ENCODE peak calls at places on chromosome 9, in ten cellular contexts. N is HEK293T; C is neural crest cell; U is stimulated activated CD4-positive, alpha-beta T cell treated with anti-CD3 and anti-CD28 coated beads, TNF-alpha, amount 100 ng/mL, for 1 hour; L is hypothalamus; S is activated CD4-positive, CD25-positive, alpha-beta regulatory T cell; B is activated naive CD4-positive, alpha-beta T cell treated with Interleukin-2 at 50 U/mL for 16 hours; T is CD4-positive, alpha-beta memory T cell; Q is WERI-Rb-1; R is NCI-H1930. O is an unnamed sample.

GRCh38 chr9:93231121-93231694 is 47.3 kb downstream of the WNK2 start:
- DNase-seq in T (no peak), N (no peak), C (no peak), B (no peak), Q (no peak), U (no peak), S (no peak), R (no peak), L (no peak), O (peak)

GRCh38 chr9:129885018-129885669 is 49.9 kb downstream of the USP20 start:
- DNase-seq in U (no peak), R (no peak), C (no peak), B (peak), S (no peak), L (no peak), T (no peak), N (peak), Q (peak), O (no peak)

GRCh38 chr9:91966503-91966902 is 16.5 kb upstream of the ROR2 start:
- DNase-seq in N (no peak), L (no peak), S (no peak), B (no peak), Q (no peak), R (no peak), C (no peak), U (no peak), T (no peak), O (no peak)

GRCh38 chr9:11697101-11697500 is 996.1 kb upstream of the TYRP1 start:
- DNase-seq in U (no peak), Q (no peak), S (no peak), B (no peak), L (no peak), C (no peak), N (no peak), R (no peak), T (no peak), O (no peak)

GRCh38 chr9:96040591-96041461 is 165.3 kb downstream of the ERCC6L2 start:
- DNase-seq in U (no peak), T (no peak), S (no peak), R (no peak), N (no peak), C (no peak), Q (no peak), L (no peak), B (no peak), O (no peak)

GRCh38 chr9:14440062-14440461 is 126.1 kb upstream of the NFIB start:
- DNase-seq in L (no peak), N (no peak), U (no peak), Q (no peak), R (no peak), C (no peak), S (no peak), T (no peak), B (no peak), O (no peak)

GRCh38 chr9:88651682-88652633 is 117.0 kb downstream of the NXNL2 start:
- DNase-seq in Q (no peak), U (no peak), R (no peak), C (no peak), S (no peak), T (no peak), N (no peak), L (no peak), B (no peak), O (peak)

GRCh38 chr9:125795970-125796596 is 48.9 kb downstream of the PBX3 start:
- DNase-seq in U (no peak), C (no peak), N (no peak), B (no peak), Q (no peak), L (no peak), S (no peak), R (no peak), T (no peak), O (no peak)

GRCh38 chr9:133682961-133683493 is 46.9 kb downstream of the DBH start:
- DNase-seq in L (no peak), B (no peak), C (no peak), U (no peak), T (no peak), S (no peak), Q (no peak), N (no peak), R (no peak), O (no peak)

GRCh38 chr9:34546834-34547827 is 24.3 kb upstream of the ENHO start:
- DNase-seq in L (peak), Q (peak), B (peak), T (peak), U (peak), C (peak), N (peak), R (peak), S (no peak), O (peak)

GRCh38 chr9:137156567-137157375 is 13.1 kb downstream of the LRRC26 start:
- DNase-seq in U (peak), S (peak), L (no peak), T (peak), R (no peak), B (peak), C (no peak), Q (no peak), N (peak), O (peak)

GRCh38 chr9:130805510-130806387 is 29.3 kb upstream of the ABL1 start:
- DNase-seq in S (no peak), T (no peak), C (no peak), R (no peak), Q (no peak), N (no peak), L (no peak), B (no peak), U (no peak), O (no peak)

GRCh38 chr9:130459151-130459550 is 14.4 kb downstream of the ASS1 start:
- DNase-seq in U (no peak), C (no peak), L (no peak), S (no peak), B (no peak), Q (no peak), N (no peak), R (no peak), T (no peak), O (no peak)

GRCh38 chr9:100020121-100020780 is 78.5 kb downstream of the ERP44 start:
- DNase-seq in S (no peak), B (no peak), R (no peak), L (no peak), N (no peak), C (no peak), Q (no peak), U (no peak), T (no peak), O (no peak)

GRCh38 chr9:14424983-14425382 is 111.0 kb upstream of the NFIB start:
- DNase-seq in Q (no peak), N (no peak), U (no peak), T (no peak), L (no peak), R (no peak), B (no peak), C (no peak), S (no peak), O (no peak)

GRCh38 chr9:92795000-92795399 is 30.4 kb upstream of the BICD2 start:
- DNase-seq in T (no peak), U (no peak), R (no peak), C (no peak), L (no peak), N (no peak), B (no peak), S (no peak), Q (no peak), O (no peak)

GRCh38 chr9:4422495-4422894 is 67.8 kb upstream of the SLC1A1 start:
- DNase-seq in R (no peak), U (no peak), B (no peak), T (peak), L (no peak), C (no peak), Q (no peak), N (no peak), S (no peak), O (no peak)

GRCh38 chr9:109602987-109603386 is 104.9 kb upstream of the PTPN3 start:
- DNase-seq in Q (no peak), B (no peak), C (no peak), S (no peak), R (no peak), L (no peak), N (no peak), T (no peak), U (no peak), O (no peak)

GRCh38 chr9:136107155-136107952 is 11.3 kb downstream of the TMEM250 start:
- DNase-seq in N (no peak), S (no peak), B (peak), L (no peak), C (no peak), R (no peak), T (peak), Q (peak), U (no peak), O (no peak)

GRCh38 chr9:107465467-107466451 is 23.8 kb downstream of the KLF4 start:
- DNase-seq in Q (peak), C (peak), R (no peak), L (peak), N (no peak), T (no peak), B (peak), S (no peak), U (no peak), O (no peak)

GRCh38 chr9:137535120-137535428 is 15.1 kb downstream of the PNPLA7 start:
- DNase-seq in U (no peak), C (no peak), B (no peak), Q (no peak), R (no peak), T (no peak), L (no peak), S (no peak), N (no peak), O (no peak)

GRCh38 chr9:99626424-99626823 is 195.3 kb upstream of the NR4A3 start:
- DNase-seq in N (no peak), C (no peak), S (no peak), R (no peak), Q (no peak), B (no peak), U (no peak), L (no peak), T (no peak), O (no peak)

GRCh38 chr9:78118742-78119473 is 87.3 kb upstream of the GNAQ start:
- DNase-seq in U (no peak), C (no peak), B (no peak), R (no peak), N (no peak), Q (no peak), T (peak), L (no peak), S (no peak), O (no peak)

GRCh38 chr9:7053903-7054302 is 296.1 kb downstream of the KDM4C start:
- DNase-seq in N (no peak), L (no peak), Q (no peak), C (no peak), S (no peak), R (no peak), T (no peak), U (no peak), B (no peak), O (no peak)

GRCh38 chr9:131008909-131009618 is at the start of gene LAMC3:
- DNase-seq in C (no peak), N (peak), R (no peak), L (no peak), U (no peak), Q (peak), B (no peak), S (no peak), T (no peak), O (no peak)

GRCh38 chr9:116196806-116197205 is 43.2 kb downstream of the PAPPA start:
- DNase-seq in B (no peak), S (no peak), U (no peak), T (no peak), N (no peak), C (no peak), R (no peak), L (no peak), Q (no peak), O (no peak)

GRCh38 chr9:129394011-129394919 is 216.2 kb upstream of the IER5L start:
- DNase-seq in Q (no peak), S (no peak), L (peak), B (no peak), C (no peak), R (no peak), N (no peak), U (no peak), T (no peak), O (peak)

GRCh38 chr9:87595605-87596004 is 97.9 kb downstream of the DAPK1 start:
- DNase-seq in C (no peak), L (no peak), N (no peak), B (no peak), T (no peak), S (no peak), Q (no peak), U (no peak), R (no peak), O (no peak)

O was measured in posterior cingulate gyrus.